ENCODE peak calls at places on chromosomes 6 and 20, in four cellular contexts. N, C, Y and Q are unnamed samples.

GRCh38 chr6:72704979-72705378 is 83.1 kb downstream of the KCNQ5 start:
- DNase-seq in N (no peak), C (no peak), Y (peak), Q (no peak)

GRCh38 chr6:30356519-30356918 is 11.6 kb downstream of the RPP21 start:
- DNase-seq in N (no peak), C (no peak), Y (no peak), Q (no peak)

GRCh38 chr6:64146094-64146493 is 510.5 kb downstream of the PHF3 start:
- DNase-seq in N (no peak), C (no peak), Y (no peak), Q (no peak)

GRCh38 chr6:12030993-12031550 is 19.0 kb downstream of the HIVEP1 start:
- DNase-seq in N (no peak), C (no peak), Y (no peak), Q (peak)

GRCh38 chr6:69719602-69720193 is 77.1 kb downstream of the LMBRD1 start:
- DNase-seq in N (no peak), C (no peak), Y (peak), Q (peak)

GRCh38 chr6:152836523-152836922 is 85.9 kb downstream of the VIP start:
- DNase-seq in N (no peak), C (no peak), Y (no peak), Q (no peak)

GRCh38 chr6:84606860-84607259 is 157.5 kb downstream of the TBX18 start:
- DNase-seq in N (no peak), C (no peak), Y (no peak), Q (no peak)

GRCh38 chr6:13357551-13358075 is 29.3 kb upstream of the TBC1D7 start:
- DNase-seq in N (no peak), C (no peak), Y (peak), Q (peak)

GRCh38 chr6:158168054-158168303 is at the start of gene SERAC1:
- DNase-seq in N (no peak), C (no peak), Y (no peak), Q (no peak)

GRCh38 chr20:25544316-25544715 is 41.0 kb downstream of the NINL start:
- DNase-seq in N (no peak), C (no peak), Y (peak), Q (no peak)

GRCh38 chr6:52640170-52640569 is 30.7 kb upstream of the TMEM14A start:
- DNase-seq in N (no peak), C (no peak), Y (no peak), Q (no peak)

GRCh38 chr6:48560408-48560807 is 449.4 kb upstream of the PTCHD4 start:
- DNase-seq in N (no peak), C (no peak), Y (peak), Q (no peak)

GRCh38 chr6:21595265-21595950 is 1.9 kb downstream of the SOX4 start:
- DNase-seq in N (no peak), C (peak), Y (peak), Q (peak)

GRCh38 chr6:22883061-22883717 is 313.8 kb downstream of the HDGFL1 start:
- DNase-seq in N (no peak), C (no peak), Y (no peak), Q (no peak)

GRCh38 chr6:84801250-84801649 is 36.9 kb upstream of the TBX18 start:
- DNase-seq in N (no peak), C (no peak), Y (no peak), Q (no peak)

GRCh38 chr6:167452338-167453081 is 127.6 kb downstream of the TTLL2 start:
- DNase-seq in N (no peak), C (no peak), Y (no peak), Q (no peak)

GRCh38 chr6:167454003-167454402 is 129.1 kb downstream of the TTLL2 start:
- DNase-seq in N (no peak), C (no peak), Y (no peak), Q (no peak)

GRCh38 chr6:167450631-167451030 is 125.7 kb downstream of the TTLL2 start:
- DNase-seq in N (no peak), C (no peak), Y (no peak), Q (no peak)

GRCh38 chr6:167453082-167453446 is 128.2 kb downstream of the TTLL2 start:
- DNase-seq in N (no peak), C (no peak), Y (no peak), Q (no peak)

DNA sequence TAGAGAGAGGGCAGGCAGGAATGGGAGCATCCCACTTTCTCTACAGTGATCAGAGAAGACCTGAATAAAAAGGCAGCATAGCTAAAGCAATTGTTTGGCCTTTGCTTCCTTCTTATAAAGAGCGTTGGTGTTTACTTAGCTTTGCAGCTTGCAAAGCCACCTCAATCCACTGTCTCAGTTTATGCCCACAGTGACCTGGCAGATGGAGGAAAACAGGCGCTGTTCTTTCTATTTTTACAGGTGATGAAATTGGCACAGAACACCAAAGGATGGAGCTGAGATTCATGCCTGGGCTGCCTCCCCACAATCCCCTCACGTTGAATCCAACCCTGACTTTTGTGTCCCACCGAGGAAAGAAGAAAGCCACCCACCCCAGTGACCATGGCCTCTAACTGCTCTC is 130.5 kb downstream of the TTLL2 start:
- DNase-seq in N (no peak), C (no peak), Y (no peak), Q (no peak)
- TF ChIP-seq CTCF in N (no peak), C (no peak), Y (no peak), Q (no peak)

GRCh38 chr6:112502348-112503130 is 155.4 kb downstream of the RFPL4B start:
- DNase-seq in N (no peak), C (no peak), Y (peak), Q (no peak)
- TF ChIP-seq CTCF in N (peak), C (no peak), Y (peak), Q (no peak)

DNA sequence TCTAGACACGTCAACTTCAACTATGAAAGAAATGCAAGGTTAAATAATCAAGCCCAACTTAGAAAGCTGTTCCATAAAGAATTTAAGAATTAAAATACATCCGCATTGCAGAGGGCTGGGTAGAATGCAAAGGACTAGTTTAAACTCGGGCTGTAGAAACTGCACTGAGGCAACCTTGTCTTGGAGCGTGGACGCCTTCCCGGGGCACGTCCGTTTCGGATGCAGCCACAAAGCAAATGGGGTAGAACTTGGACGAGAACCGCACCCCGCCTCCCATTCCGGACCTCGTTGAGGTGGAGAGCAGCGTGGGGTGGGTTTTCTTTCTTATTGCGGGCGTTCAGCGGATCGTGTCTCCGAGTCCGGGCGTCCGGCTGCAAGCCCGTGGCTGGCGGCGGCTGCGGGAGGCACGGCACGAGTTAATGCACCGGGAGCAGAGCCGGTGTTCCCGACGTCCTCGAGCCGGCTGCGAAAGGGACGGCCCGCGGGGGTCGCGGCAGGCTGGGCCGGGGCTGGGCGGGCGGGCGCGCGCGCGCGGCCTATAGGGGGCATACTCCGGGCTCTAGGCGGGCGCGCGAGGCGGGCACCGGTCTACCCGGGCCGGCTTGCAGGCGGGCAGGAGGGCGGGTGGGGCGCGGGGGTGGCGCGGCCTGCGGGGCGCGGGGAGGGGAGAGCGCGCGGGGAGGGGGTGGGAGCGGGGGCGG is 2.0 kb downstream of the JARID2 start:
- DNase-seq in N (no peak), C (peak), Y (peak), Q (peak)
- TF ChIP-seq CTCF in N (peak), C (peak), Y (peak), Q (no peak)

DNA sequence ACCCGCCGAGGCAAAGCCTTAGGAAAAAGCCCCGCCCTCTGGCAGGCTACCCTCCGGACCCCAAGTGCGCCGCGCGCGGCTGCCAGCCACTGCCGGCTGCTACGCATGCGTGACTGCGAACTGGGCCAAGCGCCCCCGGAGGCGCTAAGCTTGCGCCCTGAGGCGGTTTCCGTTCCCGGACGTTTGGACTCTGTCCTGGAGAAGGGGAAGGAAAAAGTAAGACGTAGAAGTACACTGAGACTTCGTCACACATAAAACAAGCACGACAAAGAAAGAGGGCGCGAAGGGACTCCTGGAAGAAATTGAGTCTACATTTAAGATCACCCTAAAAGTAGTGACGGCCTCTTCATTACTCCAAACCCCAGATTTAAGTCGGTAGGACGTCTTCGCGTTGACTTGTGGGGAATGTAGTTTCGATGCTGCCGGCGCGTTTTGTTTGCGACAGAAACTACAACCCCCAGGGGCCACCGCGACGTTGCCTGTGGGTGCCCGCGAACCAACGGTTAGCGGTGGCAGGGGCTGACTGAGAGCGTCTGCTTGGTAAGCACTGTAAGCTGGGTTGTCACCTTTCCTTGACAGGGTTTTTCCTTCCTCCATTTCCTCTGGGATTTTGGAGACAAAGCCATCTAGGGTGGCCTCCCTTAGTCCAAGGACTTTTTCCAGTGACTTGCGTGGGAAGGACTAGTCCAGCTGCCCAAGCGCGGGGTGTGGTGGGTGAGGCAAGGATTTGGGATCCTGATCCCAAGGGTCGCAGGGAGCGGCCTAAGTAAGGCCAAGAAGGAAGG is at the start of gene CEP57L1:
- DNase-seq in N (peak), C (peak), Y (peak), Q (peak)
- TF ChIP-seq CTCF in N (peak), C (no peak), Y (no peak), Q (no peak)

DNA sequence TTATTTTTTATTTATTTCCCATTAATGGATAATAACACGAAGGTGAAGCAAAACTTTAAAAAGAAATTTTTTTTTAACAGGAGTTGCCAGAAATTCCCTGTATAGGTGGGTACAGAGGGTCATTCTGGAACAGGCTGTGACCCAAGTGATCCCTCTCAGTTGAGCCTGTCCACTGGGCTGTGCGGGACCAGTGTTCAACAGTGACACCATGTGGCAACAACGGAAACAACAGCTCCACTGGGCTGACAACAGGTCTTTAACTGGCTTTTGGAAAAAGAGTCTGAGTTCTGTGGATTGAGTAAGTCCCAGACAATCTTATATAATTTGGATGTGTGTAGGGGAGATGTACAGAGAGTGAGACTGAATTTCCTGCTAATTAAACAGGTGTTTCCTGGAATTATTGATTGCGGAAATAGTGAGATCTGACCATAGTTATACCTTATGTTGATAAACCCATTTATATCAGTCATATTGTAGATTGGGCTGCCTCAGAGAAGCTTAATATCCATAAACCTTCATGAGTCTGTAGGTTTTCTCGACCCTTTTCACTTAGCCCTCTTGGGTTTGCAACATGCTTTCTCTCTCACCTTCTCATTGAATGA is 17.6 kb downstream of the KIAA1755 start:
- DNase-seq in N (no peak), C (no peak), Y (no peak), Q (peak)
- TF ChIP-seq CTCF in N (peak), C (no peak), Y (peak), Q (peak)

GRCh38 chr6:31737315-31738047 is 1.2 kb upstream of the CLIC1 start:
- DNase-seq in N (no peak), C (no peak), Y (no peak), Q (peak)
- TF ChIP-seq CTCF in N (no peak), C (no peak), Y (no peak), Q (no peak)

GRCh38 chr20:52342913-52343312 is 151.3 kb upstream of the ZFP64 start:
- DNase-seq in N (no peak), C (no peak), Y (no peak), Q (no peak)

GRCh38 chr20:52340036-52340634 is 148.6 kb upstream of the ZFP64 start:
- DNase-seq in N (no peak), C (no peak), Y (no peak), Q (no peak)
- TF ChIP-seq CTCF in N (no peak), C (no peak), Y (no peak), Q (no peak)

GRCh38 chr20:13953227-13953626 is 37.2 kb downstream of the SEL1L2 start:
- DNase-seq in N (no peak), C (no peak), Y (no peak), Q (peak)
- TF ChIP-seq CTCF in N (no peak), C (no peak), Y (no peak), Q (no peak)

GRCh38 chr6:108145639-108146038 is 20.2 kb upstream of the NR2E1 start:
- DNase-seq in N (no peak), C (no peak), Y (no peak), Q (no peak)
- TF ChIP-seq CTCF in N (no peak), C (no peak), Y (no peak), Q (no peak)